ENCODE peak calls at places on chromosomes 6 and 20, in ten cellular contexts. One of them, this sample, is unnamed.

GRCh38 chr20:50601511-50602431 is 89.6 kb downstream of the RIPOR3 start:
- DNase-seq in psoas muscle: no peak
- DNase-seq in mucosa of descending colon: no peak
- DNase-seq in retinal pigment epithelial cell: no peak
- DNase-seq in astrocyte of the cerebellum: no peak
- DNase-seq in HFF-Myc: no peak
- DNase-seq in brain microvascular endothelial cell: no peak
- DNase-seq in fibroblast of mammary gland: no peak
- DNase-seq in kidney: no peak
- DNase-seq in Calu3: no peak
- DNase-seq in this sample: no peak

GRCh38 chr6:6816716-6817115 is 228.2 kb downstream of the LY86 start:
- DNase-seq in HFF-Myc: no peak
- DNase-seq in kidney: no peak
- DNase-seq in brain microvascular endothelial cell: no peak
- DNase-seq in psoas muscle: no peak
- DNase-seq in fibroblast of mammary gland: no peak
- DNase-seq in retinal pigment epithelial cell: no peak
- DNase-seq in mucosa of descending colon: no peak
- DNase-seq in Calu3: no peak
- DNase-seq in astrocyte of the cerebellum: no peak
- DNase-seq in this sample: no peak

GRCh38 chr20:62736407-62737071 is 27.9 kb downstream of the NTSR1 start:
- DNase-seq in kidney: peak; percentile 60
- DNase-seq in Calu3: no peak
- DNase-seq in retinal pigment epithelial cell: no peak
- DNase-seq in HFF-Myc: no peak
- DNase-seq in mucosa of descending colon: no peak
- DNase-seq in astrocyte of the cerebellum: no peak
- DNase-seq in fibroblast of mammary gland: no peak
- DNase-seq in brain microvascular endothelial cell: no peak
- DNase-seq in psoas muscle: no peak
- DNase-seq in this sample: no peak

GRCh38 chr6:144786825-144787224 is 501.7 kb downstream of the UTRN start:
- DNase-seq in astrocyte of the cerebellum: no peak
- DNase-seq in HFF-Myc: no peak
- DNase-seq in kidney: no peak
- DNase-seq in mucosa of descending colon: no peak
- DNase-seq in retinal pigment epithelial cell: no peak
- DNase-seq in fibroblast of mammary gland: no peak
- DNase-seq in Calu3: no peak
- DNase-seq in brain microvascular endothelial cell: no peak
- DNase-seq in psoas muscle: no peak
- DNase-seq in this sample: no peak

GRCh38 chr6:77979204-77979603 is 326.4 kb downstream of the MEI4 start:
- DNase-seq in HFF-Myc: no peak
- DNase-seq in brain microvascular endothelial cell: no peak
- DNase-seq in mucosa of descending colon: no peak
- DNase-seq in retinal pigment epithelial cell: no peak
- DNase-seq in psoas muscle: no peak
- DNase-seq in kidney: no peak
- DNase-seq in Calu3: no peak
- DNase-seq in astrocyte of the cerebellum: no peak
- DNase-seq in fibroblast of mammary gland: no peak
- DNase-seq in this sample: no peak

GRCh38 chr20:33947709-33948295 is 45.9 kb upstream of the RALY start:
- DNase-seq in kidney: no peak
- DNase-seq in HFF-Myc: peak; percentile 46
- DNase-seq in brain microvascular endothelial cell: peak; percentile 16
- DNase-seq in astrocyte of the cerebellum: no peak
- DNase-seq in Calu3: peak; percentile 59
- DNase-seq in retinal pigment epithelial cell: peak; percentile 3
- DNase-seq in mucosa of descending colon: peak; percentile 21
- DNase-seq in fibroblast of mammary gland: peak; percentile 71
- DNase-seq in psoas muscle: no peak
- DNase-seq in this sample: no peak

GRCh38 chr20:22582960-22583772 is 1.2 kb downstream of the FOXA2 start:
- DNase-seq in kidney: no peak
- DNase-seq in astrocyte of the cerebellum: no peak
- DNase-seq in retinal pigment epithelial cell: no peak
- DNase-seq in Calu3: peak; percentile 9
- DNase-seq in psoas muscle: no peak
- DNase-seq in brain microvascular endothelial cell: no peak
- DNase-seq in fibroblast of mammary gland: no peak
- DNase-seq in HFF-Myc: no peak
- DNase-seq in mucosa of descending colon: peak; percentile 40
- DNase-seq in this sample: no peak

GRCh38 chr20:60361761-60362410 is 403.7 kb downstream of the CDH26 start:
- DNase-seq in Calu3: no peak
- DNase-seq in mucosa of descending colon: no peak
- DNase-seq in retinal pigment epithelial cell: peak; percentile 27
- DNase-seq in HFF-Myc: no peak
- DNase-seq in brain microvascular endothelial cell: no peak
- DNase-seq in psoas muscle: no peak
- DNase-seq in fibroblast of mammary gland: no peak
- DNase-seq in kidney: no peak
- DNase-seq in astrocyte of the cerebellum: no peak
- DNase-seq in this sample: no peak

GRCh38 chr6:21022343-21023107 is 488.3 kb downstream of the CDKAL1 start:
- DNase-seq in retinal pigment epithelial cell: peak; percentile 98
- DNase-seq in fibroblast of mammary gland: peak; percentile 10
- DNase-seq in kidney: peak; percentile 80
- DNase-seq in HFF-Myc: no peak
- DNase-seq in astrocyte of the cerebellum: peak; percentile 90
- DNase-seq in mucosa of descending colon: peak; percentile 37
- DNase-seq in psoas muscle: no peak
- DNase-seq in brain microvascular endothelial cell: peak; percentile 51
- DNase-seq in Calu3: peak; percentile 91
- DNase-seq in this sample: no peak

GRCh38 chr6:1247058-1247457 is 64.8 kb upstream of the FOXQ1 start:
- DNase-seq in fibroblast of mammary gland: no peak
- DNase-seq in retinal pigment epithelial cell: peak; percentile 87
- DNase-seq in HFF-Myc: no peak
- DNase-seq in astrocyte of the cerebellum: no peak
- DNase-seq in mucosa of descending colon: no peak
- DNase-seq in Calu3: no peak
- DNase-seq in kidney: no peak
- DNase-seq in brain microvascular endothelial cell: no peak
- DNase-seq in psoas muscle: no peak
- DNase-seq in this sample: no peak

DNA sequence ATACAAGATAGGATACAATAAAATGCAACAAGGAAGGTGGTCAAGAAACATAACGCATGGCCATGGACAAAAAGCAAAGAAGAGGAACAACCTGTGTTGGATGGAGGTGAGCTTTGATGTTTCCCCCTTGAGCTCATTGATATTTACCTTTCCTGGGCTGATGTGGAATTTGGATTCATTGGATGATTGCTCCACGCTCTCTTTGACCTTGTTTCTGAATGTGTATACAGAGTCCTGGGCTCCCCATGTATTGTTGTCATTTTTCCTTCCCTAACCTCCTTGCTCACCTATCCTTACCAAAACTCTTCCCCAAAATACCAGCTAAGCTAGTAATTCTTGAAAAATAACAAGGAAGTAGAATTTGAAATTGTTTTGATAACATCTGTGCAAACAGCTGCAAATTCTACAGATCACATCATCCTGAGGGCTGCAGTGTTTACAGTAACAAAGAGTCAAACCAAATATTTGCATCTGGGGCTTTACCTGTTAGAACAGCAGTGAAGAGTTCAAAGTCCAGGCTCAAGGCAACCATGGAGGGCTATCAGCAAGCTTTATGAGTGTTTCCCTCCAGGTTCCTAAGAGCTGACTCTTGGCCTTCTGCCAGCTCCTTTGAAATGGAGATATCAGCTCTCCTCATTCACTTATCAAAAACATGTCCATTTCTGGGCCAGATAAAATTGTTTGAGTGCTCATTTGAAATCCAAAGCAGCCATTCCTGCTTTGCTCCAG is 214.3 kb upstream of the MARCKS start:
- DNase-seq in fibroblast of mammary gland: no peak
- DNase-seq in brain microvascular endothelial cell: no peak
- DNase-seq in psoas muscle: no peak
- DNase-seq in Calu3: peak; percentile 74
- DNase-seq in mucosa of descending colon: peak; percentile 96
- DNase-seq in astrocyte of the cerebellum: no peak
- DNase-seq in HFF-Myc: no peak
- DNase-seq in kidney: no peak
- DNase-seq in retinal pigment epithelial cell: no peak
- DNase-seq in this sample: no peak
- TF ChIP-seq CTCF in fibroblast of mammary gland: no peak
- TF ChIP-seq CTCF in brain microvascular endothelial cell: no peak
- TF ChIP-seq CTCF in psoas muscle: no peak
- TF ChIP-seq CTCF in Calu3: no peak
- TF ChIP-seq CTCF in mucosa of descending colon: no peak
- TF ChIP-seq CTCF in astrocyte of the cerebellum: no peak
- TF ChIP-seq CTCF in HFF-Myc: no peak
- TF ChIP-seq CTCF in kidney: no peak
- TF ChIP-seq CTCF in retinal pigment epithelial cell: no peak
- TF ChIP-seq CTCF in this sample: no peak

GRCh38 chr6:87154641-87155271 is 609 bp upstream of the ZNF292 start:
- DNase-seq in HFF-Myc: peak; percentile 59
- DNase-seq in kidney: no peak
- DNase-seq in retinal pigment epithelial cell: no peak
- DNase-seq in fibroblast of mammary gland: peak; percentile 86
- DNase-seq in Calu3: no peak
- DNase-seq in astrocyte of the cerebellum: peak; percentile 28
- DNase-seq in brain microvascular endothelial cell: peak; percentile 84
- DNase-seq in psoas muscle: no peak
- DNase-seq in mucosa of descending colon: no peak
- DNase-seq in this sample: no peak

GRCh38 chr6:87155272-87155919 is at the start of gene ZNF292:
- DNase-seq in mucosa of descending colon: peak; percentile 99
- DNase-seq in astrocyte of the cerebellum: peak; percentile 94
- DNase-seq in HFF-Myc: peak; percentile 92
- DNase-seq in fibroblast of mammary gland: peak; percentile 96
- DNase-seq in kidney: peak; percentile 99
- DNase-seq in psoas muscle: peak; percentile 96
- DNase-seq in brain microvascular endothelial cell: peak; percentile 93
- DNase-seq in Calu3: peak; percentile 98
- DNase-seq in retinal pigment epithelial cell: peak; percentile 79
- DNase-seq in this sample: peak; percentile 92

GRCh38 chr6:87151786-87152527 is 3.4 kb upstream of the ZNF292 start:
- DNase-seq in brain microvascular endothelial cell: peak; percentile 28
- DNase-seq in mucosa of descending colon: peak; percentile 48
- DNase-seq in retinal pigment epithelial cell: no peak
- DNase-seq in Calu3: peak; percentile 56
- DNase-seq in HFF-Myc: peak; percentile 6
- DNase-seq in fibroblast of mammary gland: peak; percentile 41
- DNase-seq in psoas muscle: peak; percentile 74
- DNase-seq in kidney: peak; percentile 87
- DNase-seq in astrocyte of the cerebellum: no peak
- DNase-seq in this sample: no peak

GRCh38 chr6:87152528-87152950 is 2.8 kb upstream of the ZNF292 start:
- DNase-seq in mucosa of descending colon: peak; percentile 12
- DNase-seq in brain microvascular endothelial cell: peak; percentile 4
- DNase-seq in HFF-Myc: peak; percentile 1
- DNase-seq in kidney: no peak
- DNase-seq in astrocyte of the cerebellum: no peak
- DNase-seq in Calu3: no peak
- DNase-seq in fibroblast of mammary gland: peak; percentile 21
- DNase-seq in retinal pigment epithelial cell: no peak
- DNase-seq in psoas muscle: no peak
- DNase-seq in this sample: no peak

DNA sequence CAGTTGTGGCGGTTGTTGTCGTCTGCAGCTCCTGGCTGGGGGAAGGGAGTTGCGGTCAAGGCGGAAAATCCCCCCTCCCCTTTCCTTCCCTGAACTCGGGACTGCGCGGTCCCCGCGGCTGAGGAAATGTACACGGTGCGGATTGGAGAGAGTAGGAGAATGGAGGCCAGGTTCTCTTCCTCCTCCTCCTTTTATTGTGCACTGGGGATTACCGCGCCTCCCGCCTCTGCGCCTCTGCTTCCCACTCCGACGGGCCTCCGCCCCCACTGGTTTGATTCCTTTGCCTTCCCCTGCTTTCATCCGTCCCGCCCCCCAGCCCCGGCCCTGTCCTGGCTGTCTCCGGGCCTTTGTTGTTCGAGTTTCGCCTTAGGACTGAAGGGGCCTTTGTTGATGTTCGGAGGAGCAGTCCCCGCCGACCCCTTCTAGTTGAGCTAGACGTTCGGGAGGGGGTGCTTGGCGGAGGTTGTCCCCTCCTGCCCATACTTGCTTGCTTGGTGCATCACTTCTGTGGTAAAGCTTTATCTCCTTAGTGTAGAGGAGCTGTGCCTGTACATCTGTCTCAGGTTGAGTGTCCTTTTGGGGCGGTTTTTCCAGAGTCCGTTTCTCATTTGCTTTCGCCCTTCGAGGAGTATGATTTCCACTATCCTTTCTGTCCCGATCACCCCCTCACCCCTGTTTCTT is 695 bp downstream of the ZNF292 start:
- DNase-seq in kidney: peak; percentile 88
- DNase-seq in fibroblast of mammary gland: peak; percentile 37
- DNase-seq in brain microvascular endothelial cell: peak; percentile 66
- DNase-seq in Calu3: peak; percentile 51
- DNase-seq in retinal pigment epithelial cell: no peak
- DNase-seq in HFF-Myc: peak; percentile 3
- DNase-seq in psoas muscle: peak; percentile 50
- DNase-seq in astrocyte of the cerebellum: no peak
- DNase-seq in mucosa of descending colon: peak; percentile 67
- DNase-seq in this sample: no peak
- TF ChIP-seq CTCF in kidney: no peak
- TF ChIP-seq CTCF in fibroblast of mammary gland: no peak
- TF ChIP-seq CTCF in brain microvascular endothelial cell: no peak
- TF ChIP-seq CTCF in Calu3: no peak
- TF ChIP-seq CTCF in retinal pigment epithelial cell: no peak
- TF ChIP-seq CTCF in HFF-Myc: no peak
- TF ChIP-seq CTCF in psoas muscle: no peak
- TF ChIP-seq CTCF in astrocyte of the cerebellum: no peak
- TF ChIP-seq CTCF in mucosa of descending colon: no peak
- TF ChIP-seq CTCF in this sample: no peak

GRCh38 chr6:18392346-18392877 is 5.3 kb downstream of the RNF144B start:
- DNase-seq in psoas muscle: no peak
- DNase-seq in HFF-Myc: no peak
- DNase-seq in Calu3: no peak
- DNase-seq in fibroblast of mammary gland: no peak
- DNase-seq in brain microvascular endothelial cell: no peak
- DNase-seq in mucosa of descending colon: no peak
- DNase-seq in kidney: no peak
- DNase-seq in retinal pigment epithelial cell: no peak
- DNase-seq in astrocyte of the cerebellum: no peak
- DNase-seq in this sample: no peak
- TF ChIP-seq CTCF in psoas muscle: peak; percentile 20
- TF ChIP-seq CTCF in HFF-Myc: no peak
- TF ChIP-seq CTCF in Calu3: no peak
- TF ChIP-seq CTCF in fibroblast of mammary gland: no peak
- TF ChIP-seq CTCF in brain microvascular endothelial cell: no peak
- TF ChIP-seq CTCF in mucosa of descending colon: no peak
- TF ChIP-seq CTCF in kidney: no peak
- TF ChIP-seq CTCF in retinal pigment epithelial cell: no peak
- TF ChIP-seq CTCF in astrocyte of the cerebellum: no peak
- TF ChIP-seq CTCF in this sample: no peak

DNA sequence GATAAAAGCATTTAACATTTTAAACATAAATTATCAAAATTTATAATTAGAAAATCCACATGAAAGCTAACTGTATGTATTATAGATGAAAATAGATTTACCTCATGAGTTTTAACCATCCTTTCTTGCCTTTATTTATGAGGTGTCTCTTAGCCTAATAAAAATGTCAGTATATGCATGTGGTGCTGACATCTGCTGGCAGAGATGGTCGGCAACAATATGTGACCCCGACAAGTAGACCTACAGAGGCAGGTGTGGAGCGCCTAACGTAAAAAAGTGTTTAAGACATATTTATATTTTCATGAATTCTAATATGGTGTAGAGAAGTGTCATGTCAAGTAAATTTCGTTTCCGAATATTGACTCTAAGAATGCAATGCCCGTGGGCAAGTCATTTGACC is 149.0 kb upstream of the FUT9 start:
- DNase-seq in astrocyte of the cerebellum: no peak
- DNase-seq in psoas muscle: no peak
- DNase-seq in kidney: no peak
- DNase-seq in brain microvascular endothelial cell: no peak
- DNase-seq in fibroblast of mammary gland: peak; percentile 1
- DNase-seq in Calu3: peak; percentile 30
- DNase-seq in retinal pigment epithelial cell: no peak
- DNase-seq in HFF-Myc: peak; percentile 0
- DNase-seq in mucosa of descending colon: peak; percentile 40
- DNase-seq in this sample: no peak
- TF ChIP-seq CTCF in astrocyte of the cerebellum: peak; percentile 45
- TF ChIP-seq CTCF in psoas muscle: no peak
- TF ChIP-seq CTCF in kidney: peak; percentile 28
- TF ChIP-seq CTCF in brain microvascular endothelial cell: no peak
- TF ChIP-seq CTCF in fibroblast of mammary gland: no peak
- TF ChIP-seq CTCF in Calu3: no peak
- TF ChIP-seq CTCF in retinal pigment epithelial cell: peak; percentile 60
- TF ChIP-seq CTCF in HFF-Myc: no peak
- TF ChIP-seq CTCF in mucosa of descending colon: no peak
- TF ChIP-seq CTCF in this sample: no peak